ENCODE peak calls at places on chromosome 14, in ten cellular contexts. N, L, C, A, V, H, E, W, F and G are unnamed samples.

GRCh38 chr14:32201816-32202467 is at the start of gene RNU6-7:
- DNase-seq in A (peak; percentile 41), N (peak; percentile 21), V (no peak), C (no peak), F (peak; percentile 44), E (peak; percentile 39), W (peak; percentile 45), H (peak; percentile 42), L (no peak), G (peak; percentile 11)

GRCh38 chr14:51304428-51304827 is 64.4 kb downstream of the TMX1 start:
- DNase-seq in C (no peak), W (peak; percentile 53), N (no peak), H (no peak), A (no peak), E (no peak), L (no peak), V (no peak), F (no peak), G (no peak)

GRCh38 chr14:100692256-100692655 is 34.4 kb upstream of the DLK1 start:
- DNase-seq in N (no peak), C (no peak), W (no peak), E (no peak), L (no peak), H (no peak), V (no peak), F (no peak), A (no peak), G (no peak)

GRCh38 chr14:54814076-54814475 is 88.5 kb downstream of the GCH1 start:
- DNase-seq in C (no peak), E (no peak), V (no peak), A (no peak), N (no peak), L (no peak), W (peak; percentile 73), H (no peak), F (no peak), G (peak; percentile 21)

GRCh38 chr14:72466325-72466724 is 427.6 kb downstream of the DPF3 start:
- DNase-seq in E (no peak), F (no peak), V (no peak), W (no peak), N (no peak), A (no peak), L (no peak), H (no peak), C (no peak), G (no peak)

GRCh38 chr14:52060080-52060479 is 8.8 kb downstream of the NID2 start:
- DNase-seq in V (no peak), W (no peak), E (no peak), H (no peak), N (no peak), C (no peak), A (no peak), F (no peak), L (no peak), G (no peak)

GRCh38 chr14:75972729-75973480 is 8.9 kb downstream of the TGFB3 start:
- DNase-seq in F (no peak), N (no peak), H (no peak), A (no peak), W (peak; percentile 24), E (no peak), V (no peak), C (peak; percentile 32), L (no peak), G (no peak)

GRCh38 chr14:56782701-56783100 is 27.6 kb downstream of the OTX2 start:
- DNase-seq in W (no peak), A (no peak), L (no peak), C (no peak), F (no peak), N (no peak), V (no peak), E (no peak), H (no peak), G (no peak)

GRCh38 chr14:103031566-103031911 is 25.8 kb downstream of the CDC42BPB start:
- DNase-seq in H (no peak), L (no peak), W (no peak), V (no peak), F (no peak), E (no peak), N (no peak), A (no peak), C (no peak), G (no peak)

GRCh38 chr14:31529053-31529452 is 32.2 kb upstream of the NUBPL start:
- DNase-seq in H (no peak), E (no peak), F (no peak), V (no peak), N (no peak), L (no peak), C (no peak), W (no peak), A (no peak), G (no peak)

GRCh38 chr14:67413806-67414769 is 2.1 kb upstream of the PLEK2 start:
- DNase-seq in V (no peak), L (no peak), C (no peak), W (no peak), E (no peak), N (no peak), A (no peak), F (no peak), H (no peak), G (peak; percentile 65)

GRCh38 chr14:50943261-50943942 is 881 bp downstream of the PYGL start:
- DNase-seq in W (peak; percentile 72), N (peak; percentile 17), C (peak; percentile 92), L (peak; percentile 77), E (peak; percentile 51), H (peak; percentile 72), F (no peak), V (no peak), A (no peak), G (peak; percentile 27)

GRCh38 chr14:68564236-68564825 is 228.5 kb downstream of the ZFP36L1 start:
- DNase-seq in F (no peak), A (no peak), C (peak; percentile 84), W (no peak), H (no peak), N (no peak), E (no peak), L (no peak), V (no peak), G (no peak)

GRCh38 chr14:52706286-52706685 is 714 bp upstream of the PSMC6 start:
- DNase-seq in W (peak; percentile 21), E (no peak), N (no peak), H (no peak), F (no peak), A (peak; percentile 14), L (no peak), C (no peak), V (no peak), G (peak; percentile 12)

GRCh38 chr14:104506461-104507253 is 72.9 kb upstream of the C14orf180 start:
- DNase-seq in N (no peak), W (no peak), H (no peak), E (no peak), C (no peak), L (no peak), V (no peak), A (no peak), F (no peak), G (no peak)

GRCh38 chr14:54667026-54667744 is 100.3 kb downstream of the SAMD4A start:
- DNase-seq in W (no peak), V (no peak), L (no peak), N (no peak), C (peak; percentile 39), A (no peak), E (no peak), H (no peak), F (no peak), G (no peak)

GRCh38 chr14:100389497-100390104 is 66.5 kb downstream of the SLC25A47 start:
- DNase-seq in E (no peak), W (no peak), N (no peak), L (no peak), V (no peak), A (no peak), C (no peak), F (no peak), H (peak; percentile 65), G (no peak)

GRCh38 chr14:52840916-52841315 is 49.5 kb upstream of the GNPNAT1 start:
- DNase-seq in A (no peak), F (no peak), N (no peak), L (peak; percentile 56), H (no peak), V (no peak), E (no peak), W (no peak), C (peak; percentile 77), G (no peak)

GRCh38 chr14:94372021-94372605 is 16.3 kb downstream of the SERPINA1 start:
- DNase-seq in C (peak; percentile 40), A (no peak), E (no peak), F (no peak), L (no peak), W (peak; percentile 82), N (no peak), H (no peak), V (no peak), G (no peak)
- TF ChIP-seq CTCF in C (no peak), A (no peak), E (no peak), F (peak; percentile 40), L (no peak), W (peak; percentile 76), N (no peak), H (no peak), V (no peak), G (no peak)

DNA sequence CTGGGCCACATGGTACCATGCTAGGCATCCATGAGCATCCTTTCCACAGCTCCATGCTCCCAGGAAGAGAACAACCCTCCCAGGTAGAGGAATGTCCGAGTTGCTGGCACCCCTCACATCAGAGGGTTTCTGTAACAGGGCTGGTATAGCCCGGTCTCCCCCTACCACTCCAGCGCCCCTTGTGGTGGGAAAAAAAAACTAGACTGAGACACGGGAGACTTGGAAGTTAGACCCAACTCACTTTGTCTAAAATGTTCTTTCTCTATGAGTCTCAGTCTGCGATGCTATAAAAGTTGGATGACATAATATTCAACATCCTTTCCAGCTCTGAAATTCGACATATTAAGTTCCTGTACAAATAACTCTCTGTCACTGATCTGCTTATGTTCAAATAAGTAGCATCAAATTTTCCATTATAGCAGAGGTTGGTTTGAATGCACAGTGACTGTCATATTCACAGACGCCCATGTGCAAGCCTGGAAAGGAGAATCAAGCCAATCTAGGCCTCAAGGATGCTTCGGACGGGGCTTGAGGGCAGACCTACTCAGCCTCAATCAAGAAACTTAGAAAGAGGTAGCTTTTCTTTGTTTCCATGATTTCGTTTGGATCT is 25.7 kb upstream of the TC2N start:
- DNase-seq in W (peak; percentile 83), L (no peak), C (no peak), H (no peak), N (no peak), V (no peak), A (peak; percentile 23), E (peak; percentile 58), F (no peak), G (peak; percentile 44)
- TF ChIP-seq CTCF in W (peak; percentile 81), L (peak; percentile 25), C (no peak), H (no peak), N (peak; percentile 22), V (peak; percentile 32), A (no peak), E (peak; percentile 76), F (peak; percentile 81), G (peak; percentile 36)

GRCh38 chr14:78448483-78449094 is 278.4 kb downstream of the NRXN3 start:
- DNase-seq in C (no peak), N (peak; percentile 36), W (peak; percentile 81), L (peak; percentile 23), F (peak; percentile 8), A (no peak), H (peak; percentile 50), E (peak; percentile 73), V (peak; percentile 41), G (peak; percentile 68)
- TF ChIP-seq CTCF in C (no peak), N (peak; percentile 29), W (peak; percentile 93), L (peak; percentile 18), F (peak; percentile 68), A (peak; percentile 26), H (peak; percentile 48), E (peak; percentile 97), V (peak; percentile 55), G (peak; percentile 57)

GRCh38 chr14:77325746-77326094 is 4.9 kb downstream of the GSTZ1 start:
- DNase-seq in N (no peak), L (no peak), W (no peak), V (no peak), E (no peak), A (no peak), H (no peak), C (peak; percentile 36), F (no peak), G (no peak)
- TF ChIP-seq CTCF in N (no peak), L (no peak), W (peak; percentile 51), V (no peak), E (no peak), A (no peak), H (no peak), C (no peak), F (no peak), G (no peak)